ENCODE peak calls at places on chromosomes 5 and 9, in six cellular contexts. Z, C, M, J, B and R are unnamed samples.

GRCh38 chr9:97633859-97634485 is 351 bp downstream of the NCBP1 start:
- DNase-seq in Z (no peak), C (no peak), M (no peak), J (no peak), B (no peak), R (no peak)

GRCh38 chr5:56262269-56262668 is 29.1 kb upstream of the ANKRD55 start:
- DNase-seq in J (no peak), Z (no peak), C (no peak), M (no peak), B (no peak), R (no peak)

GRCh38 chr9:130437011-130437784 is 7.6 kb upstream of the ASS1 start:
- DNase-seq in Z (no peak), C (no peak), M (no peak), B (no peak), J (no peak), R (no peak)

GRCh38 chr5:145178667-145179523 is 656.2 kb downstream of the PRELID2 start:
- DNase-seq in C (no peak), Z (no peak), J (peak), M (no peak), B (no peak), R (peak)

GRCh38 chr5:141504216-141504615 is 15.3 kb downstream of the PCDHGC5 start:
- DNase-seq in B (no peak), Z (no peak), C (no peak), M (no peak), J (no peak), R (no peak)

GRCh38 chr5:119031905-119032304 is 39.0 kb upstream of the DMXL1 start:
- DNase-seq in M (no peak), J (no peak), C (peak), Z (no peak), B (no peak), R (peak)

GRCh38 chr9:107637421-107638420 is 148.2 kb upstream of the KLF4 start:
- DNase-seq in B (peak), J (peak), C (peak), M (no peak), Z (no peak), R (peak)

GRCh38 chr5:120160120-120160895 is 303.8 kb upstream of the PRR16 start:
- DNase-seq in C (peak), M (no peak), B (no peak), J (peak), Z (no peak), R (no peak)

GRCh38 chr5:151569132-151570046 is 21.7 kb downstream of the FAT2 start:
- DNase-seq in B (no peak), J (no peak), M (no peak), Z (no peak), C (no peak), R (peak)

GRCh38 chr5:145484195-145484594 is 350.9 kb downstream of the PRELID2 start:
- DNase-seq in Z (no peak), J (peak), M (no peak), B (no peak), C (peak), R (peak)

GRCh38 chr5:150644496-150644895 is 4.0 kb downstream of the SYNPO start:
- DNase-seq in M (no peak), Z (no peak), C (no peak), J (no peak), B (no peak), R (no peak)

GRCh38 chr5:137320056-137321045 is 178.8 kb downstream of the SPOCK1 start:
- DNase-seq in J (peak), M (no peak), C (peak), Z (no peak), B (peak), R (peak)

GRCh38 chr5:149170292-149170691 is 29.0 kb downstream of the ABLIM3 start:
- DNase-seq in B (no peak), Z (no peak), J (peak), M (no peak), C (no peak), R (no peak)

GRCh38 chr5:59559323-59559722 is 334.2 kb downstream of the PDE4D start:
- DNase-seq in J (no peak), Z (no peak), B (no peak), C (peak), M (no peak), R (no peak)

GRCh38 chr5:23820764-23821471 is 313.5 kb downstream of the PRDM9 start:
- DNase-seq in J (peak), C (peak), B (no peak), Z (no peak), M (no peak), R (peak)

GRCh38 chr5:164921722-164922121 is 1416.3 kb downstream of the MAT2B start:
- DNase-seq in C (no peak), B (no peak), J (no peak), M (no peak), Z (no peak), R (no peak)

GRCh38 chr5:180637962-180638680 is 11.3 kb downstream of the FLT4 start:
- DNase-seq in M (no peak), C (no peak), B (no peak), Z (no peak), J (no peak), R (no peak)

GRCh38 chr5:133123297-133123696 is 71.5 kb downstream of the HSPA4 start:
- DNase-seq in J (no peak), C (no peak), Z (no peak), B (no peak), M (peak), R (no peak)

GRCh38 chr9:34547960-34548603 is 25.3 kb upstream of the ENHO start:
- DNase-seq in C (peak), B (peak), M (no peak), Z (no peak), J (peak), R (peak)

GRCh38 chr9:34458967-34459355 is 356 bp downstream of the DNAI1 start:
- DNase-seq in B (no peak), M (no peak), C (no peak), J (no peak), Z (no peak), R (no peak)

GRCh38 chr9:38443181-38443580 is 18.9 kb upstream of the IGFBPL1 start:
- DNase-seq in B (no peak), C (peak), Z (no peak), M (no peak), J (no peak), R (peak)

GRCh38 chr5:158463971-158464370 is 605.0 kb upstream of the CLINT1 start:
- DNase-seq in C (no peak), B (no peak), Z (no peak), J (peak), M (no peak), R (no peak)

GRCh38 chr9:77909306-77909705 is 122.3 kb downstream of the GNAQ start:
- DNase-seq in J (no peak), C (no peak), B (no peak), M (no peak), Z (no peak), R (no peak)

GRCh38 chr5:149855371-149855770 is 89.2 kb downstream of the PDE6A start:
- DNase-seq in Z (no peak), B (no peak), J (no peak), M (no peak), C (no peak), R (no peak)

GRCh38 chr5:160266752-160267345 is 37.5 kb downstream of the FABP6 start:
- DNase-seq in C (no peak), M (no peak), J (no peak), B (no peak), Z (no peak), R (no peak)

GRCh38 chr9:99299214-99300102 is 77.4 kb downstream of the SEC61B start:
- DNase-seq in Z (no peak), M (no peak), B (no peak), C (peak), J (peak), R (peak)

GRCh38 chr5:66169534-66169933 is 25.4 kb downstream of the SREK1 start:
- DNase-seq in J (no peak), Z (no peak), M (no peak), B (no peak), C (no peak), R (peak)

GRCh38 chr5:98839469-98840383 is 66.3 kb downstream of the RGMB start:
- DNase-seq in B (no peak), J (peak), Z (no peak), M (no peak), C (peak), R (peak)

GRCh38 chr9:15142903-15143534 is 164.0 kb downstream of the TTC39B start:
- DNase-seq in B (no peak), Z (no peak), C (peak), J (peak), M (no peak), R (peak)

GRCh38 chr9:16414451-16414850 is 456.0 kb downstream of the BNC2 start:
- DNase-seq in Z (no peak), J (no peak), C (peak), M (no peak), B (no peak), R (no peak)